ENCODE peak calls at places on chromosomes 7 and 10, in eight cellular contexts. One of them, this sample, is unnamed.

GRCh38 chr7:33932221-33932620 is 26.9 kb downstream of the BMPER start:
- DNase-seq in A549: no peak
- DNase-seq in H7: no peak
- DNase-seq in fibroblast of the aortic adventitia: no peak
- DNase-seq in GM12865: no peak
- DNase-seq in RWPE2: no peak
- DNase-seq in DND-41: no peak
- DNase-seq in tibial nerve: no peak
- DNase-seq in this sample: no peak

GRCh38 chr7:16554518-16555236 is 28.1 kb downstream of the LRRC72 start:
- DNase-seq in A549: no peak
- DNase-seq in H7: no peak
- DNase-seq in fibroblast of the aortic adventitia: no peak
- DNase-seq in GM12865: no peak
- DNase-seq in RWPE2: no peak
- DNase-seq in DND-41: no peak
- DNase-seq in tibial nerve: no peak
- DNase-seq in this sample: no peak

GRCh38 chr10:63554666-63555065 is 33.5 kb downstream of the REEP3 start:
- DNase-seq in A549: no peak
- DNase-seq in H7: peak; percentile 25
- DNase-seq in fibroblast of the aortic adventitia: peak; percentile 76
- DNase-seq in GM12865: peak; percentile 44
- DNase-seq in RWPE2: peak; percentile 55
- DNase-seq in DND-41: peak; percentile 86
- DNase-seq in tibial nerve: no peak
- DNase-seq in this sample: no peak

GRCh38 chr7:37660614-37661013 is 23.0 kb upstream of the GPR141 start:
- DNase-seq in A549: no peak
- DNase-seq in H7: no peak
- DNase-seq in fibroblast of the aortic adventitia: no peak
- DNase-seq in GM12865: no peak
- DNase-seq in RWPE2: no peak
- DNase-seq in DND-41: no peak
- DNase-seq in tibial nerve: no peak
- DNase-seq in this sample: no peak

GRCh38 chr7:122006687-122007086 is 133.7 kb downstream of the PTPRZ1 start:
- DNase-seq in A549: no peak
- DNase-seq in H7: no peak
- DNase-seq in fibroblast of the aortic adventitia: no peak
- DNase-seq in GM12865: no peak
- DNase-seq in RWPE2: no peak
- DNase-seq in DND-41: no peak
- DNase-seq in tibial nerve: no peak
- DNase-seq in this sample: no peak

GRCh38 chr10:100345570-100346330 is 1.3 kb upstream of the SCD start:
- DNase-seq in A549: peak; percentile 45
- DNase-seq in H7: no peak
- DNase-seq in fibroblast of the aortic adventitia: peak; percentile 74
- DNase-seq in GM12865: no peak
- DNase-seq in RWPE2: no peak
- DNase-seq in DND-41: no peak
- DNase-seq in tibial nerve: no peak
- DNase-seq in this sample: no peak

GRCh38 chr7:28005075-28005847 is 175.3 kb downstream of the JAZF1 start:
- DNase-seq in A549: no peak
- DNase-seq in H7: no peak
- DNase-seq in fibroblast of the aortic adventitia: peak; percentile 40
- DNase-seq in GM12865: no peak
- DNase-seq in RWPE2: no peak
- DNase-seq in DND-41: no peak
- DNase-seq in tibial nerve: no peak
- DNase-seq in this sample: no peak

GRCh38 chr7:103871473-103871872 is 118.0 kb downstream of the RELN start:
- DNase-seq in A549: no peak
- DNase-seq in H7: no peak
- DNase-seq in fibroblast of the aortic adventitia: no peak
- DNase-seq in GM12865: no peak
- DNase-seq in RWPE2: no peak
- DNase-seq in DND-41: no peak
- DNase-seq in tibial nerve: no peak
- DNase-seq in this sample: no peak

GRCh38 chr7:154953006-154953684 is 49.8 kb downstream of the PAXIP1 start:
- DNase-seq in A549: peak; percentile 66
- DNase-seq in H7: peak; percentile 81
- DNase-seq in fibroblast of the aortic adventitia: peak; percentile 50
- DNase-seq in GM12865: peak; percentile 73
- DNase-seq in RWPE2: no peak
- DNase-seq in DND-41: peak; percentile 52
- DNase-seq in tibial nerve: no peak
- DNase-seq in this sample: peak; percentile 70

GRCh38 chr10:16341637-16342036 is 95.2 kb upstream of the PTER start:
- DNase-seq in A549: no peak
- DNase-seq in H7: no peak
- DNase-seq in fibroblast of the aortic adventitia: no peak
- DNase-seq in GM12865: no peak
- DNase-seq in RWPE2: no peak
- DNase-seq in DND-41: no peak
- DNase-seq in tibial nerve: no peak
- DNase-seq in this sample: no peak

GRCh38 chr7:33706666-33707194 is 198.6 kb upstream of the BMPER start:
- DNase-seq in A549: no peak
- DNase-seq in H7: no peak
- DNase-seq in fibroblast of the aortic adventitia: no peak
- DNase-seq in GM12865: no peak
- DNase-seq in RWPE2: no peak
- DNase-seq in DND-41: no peak
- DNase-seq in tibial nerve: no peak
- DNase-seq in this sample: no peak

GRCh38 chr7:102874166-102874829 is 38.5 kb upstream of the LRRC17 start:
- DNase-seq in A549: peak; percentile 81
- DNase-seq in H7: no peak
- DNase-seq in fibroblast of the aortic adventitia: peak; percentile 84
- DNase-seq in GM12865: peak; percentile 75
- DNase-seq in RWPE2: no peak
- DNase-seq in DND-41: no peak
- DNase-seq in tibial nerve: no peak
- DNase-seq in this sample: no peak

GRCh38 chr7:138235207-138235606 is 158.9 kb downstream of the AKR1D1 start:
- DNase-seq in A549: no peak
- DNase-seq in H7: no peak
- DNase-seq in fibroblast of the aortic adventitia: no peak
- DNase-seq in GM12865: no peak
- DNase-seq in RWPE2: no peak
- DNase-seq in DND-41: no peak
- DNase-seq in tibial nerve: no peak
- DNase-seq in this sample: no peak

GRCh38 chr7:20786779-20787651 is at the start of gene SP8:
- DNase-seq in A549: no peak
- DNase-seq in H7: peak; percentile 95
- DNase-seq in fibroblast of the aortic adventitia: no peak
- DNase-seq in GM12865: no peak
- DNase-seq in RWPE2: peak; percentile 75
- DNase-seq in DND-41: no peak
- DNase-seq in tibial nerve: no peak
- DNase-seq in this sample: no peak
- H3K4me3 ChIP-seq in A549: peak within 1 kb of the TSS; percentile 43
- H3K4me3 ChIP-seq in H7: peak within 1 kb of the TSS; percentile 68
- H3K4me3 ChIP-seq in fibroblast of the aortic adventitia: peak within 1 kb of the TSS; percentile 40
- H3K4me3 ChIP-seq in GM12865: no peak within 1 kb of the TSS
- H3K4me3 ChIP-seq in RWPE2: peak within 1 kb of the TSS; percentile 41
- H3K4me3 ChIP-seq in DND-41: no peak within 1 kb of the TSS
- H3K4me3 ChIP-seq in tibial nerve: no peak within 1 kb of the TSS
- H3K4me3 ChIP-seq in this sample: peak within 1 kb of the TSS; percentile 11

DNA sequence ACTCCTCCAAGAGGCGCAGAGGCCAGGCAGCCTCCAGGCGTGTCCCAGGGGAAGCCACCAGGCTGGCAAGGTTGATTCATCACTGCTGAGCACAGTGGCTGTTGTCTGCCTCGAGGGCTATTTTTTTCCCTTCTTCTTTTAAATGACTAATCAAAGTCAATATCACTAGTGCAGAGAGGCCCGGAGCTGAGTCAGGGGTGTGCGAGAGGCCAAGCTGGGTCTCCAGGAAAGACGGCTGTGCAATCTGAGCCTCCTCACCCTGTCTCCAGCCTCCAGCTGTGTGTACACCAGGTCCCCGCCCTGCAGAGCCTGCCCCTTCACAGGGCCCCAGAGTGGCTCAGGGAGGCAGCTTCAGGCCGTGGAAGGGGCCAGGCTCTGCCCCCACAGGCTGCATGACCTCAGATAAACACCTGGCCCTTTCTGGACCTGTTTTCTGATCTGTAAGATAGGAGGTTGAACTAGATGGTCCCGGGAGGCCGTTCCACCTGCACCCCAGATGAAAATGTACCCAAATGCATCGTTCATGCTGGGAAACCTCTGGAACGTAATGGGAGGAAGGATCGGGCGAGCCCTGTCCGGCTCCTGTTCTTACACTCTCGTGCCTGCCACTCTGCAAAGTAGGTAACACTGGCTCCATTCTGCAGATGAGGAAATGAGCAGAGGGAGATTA is 3.7 kb downstream of the STX1A start:
- DNase-seq in A549: peak; percentile 98
- DNase-seq in H7: no peak
- DNase-seq in fibroblast of the aortic adventitia: peak; percentile 94
- DNase-seq in GM12865: no peak
- DNase-seq in RWPE2: peak; percentile 97
- DNase-seq in DND-41: no peak
- DNase-seq in tibial nerve: no peak
- DNase-seq in this sample: peak; percentile 69
- H3K4me3 ChIP-seq in A549: peak overlapping the region; percentile 100
- H3K4me3 ChIP-seq in H7: no peak overlapping the region
- H3K4me3 ChIP-seq in fibroblast of the aortic adventitia: peak overlapping the region; percentile 6
- H3K4me3 ChIP-seq in GM12865: no peak overlapping the region
- H3K4me3 ChIP-seq in RWPE2: no peak overlapping the region
- H3K4me3 ChIP-seq in DND-41: no peak overlapping the region
- H3K4me3 ChIP-seq in tibial nerve: no peak overlapping the region
- H3K4me3 ChIP-seq in this sample: no peak overlapping the region

GRCh38 chr7:150972746-150973145 is 5.4 kb downstream of the KCNH2 start:
- DNase-seq in A549: no peak
- DNase-seq in H7: no peak
- DNase-seq in fibroblast of the aortic adventitia: no peak
- DNase-seq in GM12865: no peak
- DNase-seq in RWPE2: no peak
- DNase-seq in DND-41: no peak
- DNase-seq in tibial nerve: no peak
- DNase-seq in this sample: no peak

GRCh38 chr7:150974468-150975391 is 3.4 kb downstream of the KCNH2 start:
- DNase-seq in A549: peak; percentile 44
- DNase-seq in H7: peak; percentile 89
- DNase-seq in fibroblast of the aortic adventitia: no peak
- DNase-seq in GM12865: peak; percentile 76
- DNase-seq in RWPE2: no peak
- DNase-seq in DND-41: peak; percentile 84
- DNase-seq in tibial nerve: no peak
- DNase-seq in this sample: no peak

GRCh38 chr7:150972094-150972493 is 6.0 kb downstream of the KCNH2 start:
- DNase-seq in A549: no peak
- DNase-seq in H7: no peak
- DNase-seq in fibroblast of the aortic adventitia: peak; percentile 41
- DNase-seq in GM12865: no peak
- DNase-seq in RWPE2: no peak
- DNase-seq in DND-41: no peak
- DNase-seq in tibial nerve: no peak
- DNase-seq in this sample: no peak

GRCh38 chr7:150975536-150976285 is 2.4 kb downstream of the KCNH2 start:
- DNase-seq in A549: no peak
- DNase-seq in H7: no peak
- DNase-seq in fibroblast of the aortic adventitia: no peak
- DNase-seq in GM12865: no peak
- DNase-seq in RWPE2: no peak
- DNase-seq in DND-41: no peak
- DNase-seq in tibial nerve: no peak
- DNase-seq in this sample: no peak

DNA sequence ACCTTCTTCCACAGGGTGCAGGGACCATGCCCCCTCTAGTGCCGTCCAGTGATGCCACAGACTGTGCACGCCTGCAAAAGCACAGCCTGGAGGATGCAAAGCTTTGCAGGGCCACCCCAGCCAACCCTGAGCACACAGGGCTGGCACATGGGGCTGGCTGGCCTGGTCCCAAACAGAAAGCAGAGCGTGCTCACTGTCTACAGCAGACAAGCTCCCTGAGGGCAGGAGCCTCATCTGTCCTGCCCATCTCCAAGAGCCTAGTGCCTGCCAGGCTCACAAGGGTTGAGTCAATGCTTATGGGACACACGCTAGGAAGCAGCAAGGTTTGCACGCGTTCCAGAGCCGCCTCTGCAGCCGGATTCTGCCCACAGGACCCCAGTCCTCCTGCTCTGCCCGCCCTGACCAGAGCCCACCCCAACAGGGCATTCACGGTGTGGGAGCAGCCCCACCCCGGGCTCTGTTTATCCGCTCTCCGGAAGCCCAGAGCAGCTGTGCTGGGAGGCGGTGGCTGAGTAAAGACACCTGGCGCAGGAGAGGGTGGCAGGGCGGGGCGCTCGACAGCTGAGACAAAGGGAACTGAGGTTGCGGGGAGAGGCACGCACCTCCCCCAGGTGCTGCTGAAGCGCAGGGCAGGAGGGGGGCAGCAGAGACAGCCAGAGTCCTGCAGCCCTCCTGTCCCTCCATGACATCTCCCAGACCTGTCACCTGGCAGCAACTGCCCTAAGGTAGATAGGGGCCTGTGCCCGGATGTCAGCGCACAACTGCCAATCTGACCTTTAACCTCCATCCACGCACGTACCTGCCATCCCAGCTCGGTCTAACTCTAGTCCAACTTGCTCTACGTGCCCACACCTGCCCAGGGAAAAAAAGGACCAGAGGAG is 4.3 kb downstream of the KCNH2 start:
- DNase-seq in A549: no peak
- DNase-seq in H7: peak; percentile 88
- DNase-seq in fibroblast of the aortic adventitia: no peak
- DNase-seq in GM12865: no peak
- DNase-seq in RWPE2: no peak
- DNase-seq in DND-41: no peak
- DNase-seq in tibial nerve: no peak
- DNase-seq in this sample: no peak
- H3K4me3 ChIP-seq in A549: peak overlapping the region; percentile 83
- H3K4me3 ChIP-seq in H7: peak overlapping the region; percentile 78
- H3K4me3 ChIP-seq in fibroblast of the aortic adventitia: no peak overlapping the region
- H3K4me3 ChIP-seq in GM12865: no peak overlapping the region
- H3K4me3 ChIP-seq in RWPE2: no peak overlapping the region
- H3K4me3 ChIP-seq in DND-41: no peak overlapping the region
- H3K4me3 ChIP-seq in tibial nerve: peak overlapping the region; percentile 57
- H3K4me3 ChIP-seq in this sample: no peak overlapping the region

DNA sequence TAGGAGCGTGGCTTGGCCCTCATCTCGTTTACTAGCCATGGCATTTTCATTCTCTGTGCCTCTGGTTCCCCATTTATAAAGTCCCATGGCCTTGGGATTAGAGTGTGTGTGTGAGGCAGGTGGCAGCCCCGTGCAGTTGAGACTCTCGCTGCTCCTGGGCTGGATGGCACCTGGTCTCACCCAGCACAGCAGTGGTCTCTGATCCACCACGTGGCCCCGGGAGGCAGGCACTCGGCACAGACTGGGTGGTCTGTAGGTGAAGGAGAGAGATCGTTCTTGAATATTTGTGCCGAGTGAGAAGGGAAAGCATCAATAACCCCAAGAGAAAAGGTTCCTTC is 50.4 kb downstream of the CALML3 start:
- DNase-seq in A549: no peak
- DNase-seq in H7: no peak
- DNase-seq in fibroblast of the aortic adventitia: no peak
- DNase-seq in GM12865: no peak
- DNase-seq in RWPE2: no peak
- DNase-seq in DND-41: no peak
- DNase-seq in tibial nerve: no peak
- DNase-seq in this sample: no peak
- H3K4me3 ChIP-seq in A549: no peak overlapping the region
- H3K4me3 ChIP-seq in H7: no peak overlapping the region
- H3K4me3 ChIP-seq in fibroblast of the aortic adventitia: no peak overlapping the region
- H3K4me3 ChIP-seq in GM12865: no peak overlapping the region
- H3K4me3 ChIP-seq in RWPE2: no peak overlapping the region
- H3K4me3 ChIP-seq in DND-41: no peak overlapping the region
- H3K4me3 ChIP-seq in tibial nerve: no peak overlapping the region
- H3K4me3 ChIP-seq in this sample: no peak overlapping the region

GRCh38 chr10:114629824-114630430 is 28.1 kb downstream of the ABLIM1 start:
- DNase-seq in A549: no peak
- DNase-seq in H7: no peak
- DNase-seq in fibroblast of the aortic adventitia: no peak
- DNase-seq in GM12865: no peak
- DNase-seq in RWPE2: no peak
- DNase-seq in DND-41: no peak
- DNase-seq in tibial nerve: no peak
- DNase-seq in this sample: no peak
- H3K4me3 ChIP-seq in A549: no peak overlapping the region
- H3K4me3 ChIP-seq in H7: no peak overlapping the region
- H3K4me3 ChIP-seq in fibroblast of the aortic adventitia: no peak overlapping the region
- H3K4me3 ChIP-seq in GM12865: no peak overlapping the region
- H3K4me3 ChIP-seq in RWPE2: no peak overlapping the region
- H3K4me3 ChIP-seq in DND-41: no peak overlapping the region
- H3K4me3 ChIP-seq in tibial nerve: no peak overlapping the region
- H3K4me3 ChIP-seq in this sample: no peak overlapping the region